ENCODE peak calls at places on chromosomes 6 and 20, in four cellular contexts. One of them, this sample, is unnamed.

GRCh38 chr20:56373942-56374341 is 15.2 kb downstream of the FAM210B start:
- DNase-seq in neural progenitor cell: no peak
- DNase-seq in fibroblast of lung: peak
- DNase-seq in PC-3: peak
- DNase-seq in this sample: no peak

GRCh38 chr20:25605146-25605545 is 18.7 kb downstream of the NANP start:
- DNase-seq in neural progenitor cell: no peak
- DNase-seq in fibroblast of lung: no peak
- DNase-seq in PC-3: no peak
- DNase-seq in this sample: no peak

GRCh38 chr20:9457055-9457454 is 57.3 kb upstream of the LAMP5 start:
- DNase-seq in neural progenitor cell: no peak
- DNase-seq in fibroblast of lung: no peak
- DNase-seq in PC-3: no peak
- DNase-seq in this sample: no peak

GRCh38 chr6:83853968-83854501 is 875 bp downstream of the RIPPLY2 start:
- DNase-seq in neural progenitor cell: peak
- DNase-seq in fibroblast of lung: no peak
- DNase-seq in PC-3: no peak
- DNase-seq in this sample: no peak

GRCh38 chr20:10784337-10785183 is 110.8 kb upstream of the JAG1 start:
- DNase-seq in neural progenitor cell: no peak
- DNase-seq in fibroblast of lung: no peak
- DNase-seq in PC-3: no peak
- DNase-seq in this sample: no peak

GRCh38 chr20:43022081-43022480 is 167.6 kb downstream of the PTPRT start:
- DNase-seq in neural progenitor cell: no peak
- DNase-seq in fibroblast of lung: no peak
- DNase-seq in PC-3: no peak
- DNase-seq in this sample: no peak

GRCh38 chr6:43910149-43910637 is 140.2 kb downstream of the VEGFA start:
- DNase-seq in neural progenitor cell: no peak
- DNase-seq in fibroblast of lung: no peak
- DNase-seq in PC-3: no peak
- DNase-seq in this sample: no peak

GRCh38 chr20:8913452-8913851 is 155.4 kb upstream of the PLCB4 start:
- DNase-seq in neural progenitor cell: no peak
- DNase-seq in fibroblast of lung: no peak
- DNase-seq in PC-3: no peak
- DNase-seq in this sample: no peak

GRCh38 chr6:38113810-38114577 is 294.5 kb downstream of the ZFAND3 start:
- DNase-seq in neural progenitor cell: no peak
- DNase-seq in fibroblast of lung: no peak
- DNase-seq in PC-3: no peak
- DNase-seq in this sample: no peak

GRCh38 chr6:43929511-43929910 is 159.5 kb downstream of the VEGFA start:
- DNase-seq in neural progenitor cell: no peak
- DNase-seq in fibroblast of lung: no peak
- DNase-seq in PC-3: no peak
- DNase-seq in this sample: no peak

GRCh38 chr6:143842468-143842901 is 653 bp upstream of the LTV1 start:
- DNase-seq in neural progenitor cell: no peak
- DNase-seq in fibroblast of lung: no peak
- DNase-seq in PC-3: no peak
- DNase-seq in this sample: peak

GRCh38 chr6:27126815-27127537 is 120.5 kb upstream of the PRSS16 start:
- DNase-seq in neural progenitor cell: peak
- DNase-seq in fibroblast of lung: peak
- DNase-seq in PC-3: peak
- DNase-seq in this sample: peak

GRCh38 chr6:38933426-38933825 is 115.2 kb upstream of the GLP1R start:
- DNase-seq in neural progenitor cell: no peak
- DNase-seq in fibroblast of lung: peak
- DNase-seq in PC-3: peak
- DNase-seq in this sample: no peak

GRCh38 chr6:110448846-110449544 is 27.4 kb downstream of the SLC22A16 start:
- DNase-seq in neural progenitor cell: no peak
- DNase-seq in fibroblast of lung: no peak
- DNase-seq in PC-3: no peak
- DNase-seq in this sample: no peak

GRCh38 chr6:157144861-157145260 is 178.5 kb downstream of the TMEM242 start:
- DNase-seq in neural progenitor cell: no peak
- DNase-seq in fibroblast of lung: no peak
- DNase-seq in PC-3: no peak
- DNase-seq in this sample: no peak

GRCh38 chr6:24231578-24231977 is 105.6 kb downstream of the NRSN1 start:
- DNase-seq in neural progenitor cell: no peak
- DNase-seq in fibroblast of lung: no peak
- DNase-seq in PC-3: no peak
- DNase-seq in this sample: no peak

GRCh38 chr20:19741914-19742313 is 16.1 kb upstream of the RIN2 start:
- DNase-seq in neural progenitor cell: no peak
- DNase-seq in fibroblast of lung: no peak
- DNase-seq in PC-3: no peak
- DNase-seq in this sample: no peak

GRCh38 chr6:26223677-26224546 is 136.7 kb downstream of the HFE start:
- DNase-seq in neural progenitor cell: peak
- DNase-seq in fibroblast of lung: peak
- DNase-seq in PC-3: peak
- DNase-seq in this sample: no peak

GRCh38 chr20:34872604-34873224 is at the start of gene GGT7:
- DNase-seq in neural progenitor cell: peak
- DNase-seq in fibroblast of lung: peak
- DNase-seq in PC-3: peak
- DNase-seq in this sample: no peak

GRCh38 chr20:56626367-56627121 is 2.6 kb upstream of the TFAP2C start:
- DNase-seq in neural progenitor cell: peak
- DNase-seq in fibroblast of lung: no peak
- DNase-seq in PC-3: no peak
- DNase-seq in this sample: no peak

GRCh38 chr6:111439169-111439568 is 43.8 kb downstream of the REV3L start:
- DNase-seq in neural progenitor cell: no peak
- DNase-seq in fibroblast of lung: no peak
- DNase-seq in PC-3: no peak
- DNase-seq in this sample: no peak

GRCh38 chr6:153790048-153790447 is 249.0 kb upstream of the OPRM1 start:
- DNase-seq in neural progenitor cell: no peak
- DNase-seq in fibroblast of lung: peak
- DNase-seq in PC-3: peak
- DNase-seq in this sample: no peak

GRCh38 chr6:35154947-35155346 is 13.8 kb upstream of the TCP11 start:
- DNase-seq in neural progenitor cell: no peak
- DNase-seq in fibroblast of lung: no peak
- DNase-seq in PC-3: no peak
- DNase-seq in this sample: no peak

GRCh38 chr20:23035731-23036130 is 619 bp downstream of the SSTR4 start:
- DNase-seq in neural progenitor cell: no peak
- DNase-seq in fibroblast of lung: no peak
- DNase-seq in PC-3: no peak
- DNase-seq in this sample: no peak

GRCh38 chr6:1063671-1064355 is 248.1 kb upstream of the FOXQ1 start:
- DNase-seq in neural progenitor cell: no peak
- DNase-seq in fibroblast of lung: no peak
- DNase-seq in PC-3: peak
- DNase-seq in this sample: no peak

GRCh38 chr6:21918081-21918480 is 324.5 kb downstream of the SOX4 start:
- DNase-seq in neural progenitor cell: no peak
- DNase-seq in fibroblast of lung: no peak
- DNase-seq in PC-3: no peak
- DNase-seq in this sample: no peak

GRCh38 chr20:62762376-62762775 is 33.9 kb upstream of the MRGBP start:
- DNase-seq in neural progenitor cell: no peak
- DNase-seq in fibroblast of lung: no peak
- DNase-seq in PC-3: no peak
- DNase-seq in this sample: no peak

GRCh38 chr6:111185954-111186353 is 98.7 kb downstream of the SLC16A10 start:
- DNase-seq in neural progenitor cell: no peak
- DNase-seq in fibroblast of lung: no peak
- DNase-seq in PC-3: no peak
- DNase-seq in this sample: no peak

GRCh38 chr6:144438103-144438502 is 153.0 kb downstream of the UTRN start:
- DNase-seq in neural progenitor cell: no peak
- DNase-seq in fibroblast of lung: no peak
- DNase-seq in PC-3: no peak
- DNase-seq in this sample: no peak

GRCh38 chr6:127266892-127267741 is 453 bp downstream of the RNF146 start:
- DNase-seq in neural progenitor cell: peak
- DNase-seq in fibroblast of lung: peak
- DNase-seq in PC-3: peak
- DNase-seq in this sample: no peak

DNA sequence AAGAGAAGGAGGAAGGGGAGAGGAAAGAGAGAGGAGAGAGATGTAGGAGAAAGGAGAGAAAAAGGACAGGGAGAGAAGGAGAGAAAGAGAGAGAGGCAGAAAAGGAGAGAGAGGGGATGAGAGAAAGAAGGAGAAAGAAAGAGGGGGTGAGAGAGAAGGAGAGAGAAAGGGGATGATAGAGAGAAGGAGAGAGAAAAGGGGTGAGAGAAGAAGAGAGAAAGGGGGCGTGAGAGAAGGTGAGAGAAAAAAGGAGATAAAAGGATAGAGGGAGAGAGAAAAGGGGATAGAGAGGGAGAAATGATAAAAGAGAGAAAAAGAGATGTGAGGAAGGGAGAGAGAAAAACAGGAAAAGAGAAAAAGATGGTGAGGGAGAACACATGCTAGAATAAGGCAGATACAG is 933.4 kb downstream of the KIF16B start:
- DNase-seq in neural progenitor cell: no peak
- DNase-seq in fibroblast of lung: no peak
- DNase-seq in PC-3: no peak
- DNase-seq in this sample: no peak
- H3K9ac ChIP-seq in neural progenitor cell: no peak
- H3K9ac ChIP-seq in fibroblast of lung: no peak
- H3K9ac ChIP-seq in PC-3: no peak
- H3K9ac ChIP-seq in this sample: no peak

GRCh38 chr6:116278478-116278822 is 1.3 kb downstream of the TSPYL1 start:
- DNase-seq in neural progenitor cell: no peak
- DNase-seq in fibroblast of lung: no peak
- DNase-seq in PC-3: no peak
- DNase-seq in this sample: no peak
- H3K27ac ChIP-seq in neural progenitor cell: no peak
- H3K27ac ChIP-seq in fibroblast of lung: peak
- H3K27ac ChIP-seq in PC-3: no peak
- H3K27ac ChIP-seq in this sample: no peak

GRCh38 chr20:21709535-21709904 is 4.1 kb downstream of the PAX1 start:
- DNase-seq in neural progenitor cell: no peak
- DNase-seq in fibroblast of lung: no peak
- DNase-seq in PC-3: no peak
- DNase-seq in this sample: no peak

GRCh38 chr20:21708738-21709534 is 3.5 kb downstream of the PAX1 start:
- DNase-seq in neural progenitor cell: no peak
- DNase-seq in fibroblast of lung: no peak
- DNase-seq in PC-3: no peak
- DNase-seq in this sample: no peak

GRCh38 chr20:21710341-21710740 is 4.9 kb downstream of the PAX1 start:
- DNase-seq in neural progenitor cell: no peak
- DNase-seq in fibroblast of lung: no peak
- DNase-seq in PC-3: no peak
- DNase-seq in this sample: no peak

GRCh38 chr20:21712443-21713059 is 7.1 kb downstream of the PAX1 start:
- DNase-seq in neural progenitor cell: peak
- DNase-seq in fibroblast of lung: no peak
- DNase-seq in PC-3: no peak
- DNase-seq in this sample: no peak

DNA sequence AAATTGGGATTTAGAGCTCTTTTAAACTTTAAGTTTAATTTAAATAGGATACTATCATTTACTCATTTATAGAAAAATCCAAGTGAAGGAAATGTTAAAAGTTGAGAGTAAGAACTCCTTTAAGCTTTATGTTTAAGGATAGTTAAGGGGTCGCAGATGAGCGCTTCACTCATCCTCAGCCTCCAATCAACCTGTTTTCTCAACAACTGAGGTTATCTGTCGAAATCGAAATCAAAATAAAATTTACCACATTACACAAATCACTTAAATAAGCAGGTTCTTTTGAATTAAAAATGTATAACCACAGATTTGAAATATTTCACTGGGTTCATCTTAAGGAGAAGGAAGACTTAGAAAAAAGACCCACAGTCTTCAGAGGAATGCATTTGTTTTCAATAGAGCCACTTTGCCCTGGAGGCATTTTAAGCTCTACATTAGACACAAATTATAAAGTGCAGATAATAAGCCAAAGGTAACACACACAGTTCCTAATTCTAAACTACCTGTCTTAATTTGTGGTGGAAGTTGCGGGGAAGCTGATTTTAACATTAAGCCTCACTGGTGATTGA is 5.5 kb downstream of the PAX1 start:
- DNase-seq in neural progenitor cell: no peak
- DNase-seq in fibroblast of lung: no peak
- DNase-seq in PC-3: no peak
- DNase-seq in this sample: no peak
- TF ChIP-seq EZH2 in neural progenitor cell: peak
- TF ChIP-seq EZH2 in fibroblast of lung: no peak
- TF ChIP-seq EZH2 in PC-3: no peak
- TF ChIP-seq EZH2 in this sample: no peak

DNA sequence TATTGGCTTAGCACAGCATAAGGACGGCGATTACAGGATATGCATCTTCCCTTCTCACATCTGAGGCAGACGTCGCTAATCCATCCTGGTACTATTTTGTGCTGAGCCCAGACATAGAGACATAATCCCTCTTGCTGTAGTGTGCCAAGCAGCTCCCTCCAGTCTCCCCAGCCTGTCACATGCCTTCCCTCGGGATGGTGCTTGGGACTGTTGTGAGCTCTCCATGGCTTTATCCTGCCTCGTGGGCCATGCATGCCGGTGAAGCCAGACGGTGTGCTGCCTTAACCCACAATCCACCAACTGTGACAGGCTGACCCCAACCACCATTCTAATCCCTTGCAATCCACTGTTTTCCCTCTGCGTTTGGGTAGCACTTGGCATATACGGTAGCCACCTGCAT is 375.0 kb upstream of the CDH4 start:
- DNase-seq in neural progenitor cell: no peak
- DNase-seq in fibroblast of lung: no peak
- DNase-seq in PC-3: no peak
- DNase-seq in this sample: no peak
- H3K9ac ChIP-seq in neural progenitor cell: no peak
- H3K9ac ChIP-seq in fibroblast of lung: no peak
- H3K9ac ChIP-seq in PC-3: no peak
- H3K9ac ChIP-seq in this sample: no peak

GRCh38 chr6:159943101-159943632 is 25.7 kb upstream of the IGF2R start:
- DNase-seq in neural progenitor cell: no peak
- DNase-seq in fibroblast of lung: peak
- DNase-seq in PC-3: no peak
- DNase-seq in this sample: no peak
- H3K27ac ChIP-seq in neural progenitor cell: no peak
- H3K27ac ChIP-seq in fibroblast of lung: no peak
- H3K27ac ChIP-seq in PC-3: no peak
- H3K27ac ChIP-seq in this sample: no peak